ENCODE peak calls at places on chromosomes 13 and 19, in seven cellular contexts. E is kidney epithelial cell, Z is fibroblast of pulmonary artery, B is ovary, O is left ventricle myocardium inferior, R is brain microvascular endothelial cell, T is tibial artery. S is an unnamed sample.

GRCh38 chr19:55058781-55059610 is 4.0 kb downstream of the RDH13 start:
- DNase-seq in R (no peak), O (no peak), Z (no peak), B (no peak), T (no peak), E (no peak), S (no peak)

GRCh38 chr19:39568604-39569003 is 28.6 kb upstream of the EID2 start:
- DNase-seq in Z (peak), T (no peak), E (no peak), B (no peak), O (no peak), R (peak), S (no peak)

GRCh38 chr13:37960427-37960826 is 90.9 kb upstream of the TRPC4 start:
- DNase-seq in R (no peak), Z (peak), B (no peak), E (no peak), O (no peak), T (no peak), S (peak)

GRCh38 chr19:5232798-5233505 is 107.7 kb downstream of the PTPRS start:
- DNase-seq in O (no peak), B (no peak), R (no peak), Z (no peak), T (no peak), E (no peak), S (no peak)

GRCh38 chr13:34506796-34507195 is 435.3 kb upstream of the NBEA start:
- DNase-seq in B (no peak), O (no peak), E (no peak), R (no peak), Z (no peak), T (no peak), S (no peak)

GRCh38 chr13:76522083-76522755 is 364.0 kb downstream of the KCTD12 start:
- DNase-seq in Z (peak), T (no peak), B (no peak), O (no peak), R (peak), E (no peak), S (peak)

GRCh38 chr19:6273701-6274601 is 5.8 kb downstream of the MLLT1 start:
- DNase-seq in R (peak), B (peak), T (peak), E (peak), Z (peak), O (peak), S (peak)

GRCh38 chr13:109715902-109716301 is 70.5 kb downstream of the IRS2 start:
- DNase-seq in R (peak), B (no peak), E (no peak), O (no peak), Z (peak), T (no peak), S (peak)

GRCh38 chr13:22757530-22758120 is 423.2 kb upstream of the SGCG start:
- DNase-seq in T (no peak), Z (peak), B (no peak), R (no peak), E (no peak), O (no peak), S (no peak)

GRCh38 chr13:46716821-46717220 is 80.1 kb downstream of the ESD start:
- DNase-seq in R (no peak), T (no peak), O (no peak), E (no peak), B (no peak), Z (no peak), S (no peak)

GRCh38 chr13:95480131-95480545 is 72.4 kb upstream of the CLDN10 start:
- DNase-seq in T (peak), R (no peak), E (no peak), O (peak), B (no peak), Z (peak), S (no peak)

GRCh38 chr13:98307744-98308524 is 130.9 kb upstream of the RNF113B start:
- DNase-seq in R (no peak), O (peak), B (peak), E (no peak), T (no peak), Z (peak), S (peak)

GRCh38 chr19:12777217-12778019 is 2.1 kb upstream of the HOOK2 start:
- DNase-seq in R (peak), B (peak), T (peak), Z (peak), E (no peak), O (peak), S (peak)

GRCh38 chr13:74836628-74837027 is 645.3 kb downstream of the TBC1D4 start:
- DNase-seq in E (no peak), T (no peak), R (no peak), Z (no peak), B (no peak), O (no peak), S (no peak)

GRCh38 chr19:41699231-41699967 is 9.0 kb upstream of the CEACAM5 start:
- DNase-seq in Z (no peak), T (peak), R (no peak), O (no peak), E (no peak), B (no peak), S (no peak)

GRCh38 chr19:1863308-1863637 is at the start of gene KLF16:
- DNase-seq in E (no peak), O (no peak), T (no peak), R (no peak), B (no peak), Z (no peak), S (no peak)

GRCh38 chr13:50189450-50189849 is 174.2 kb downstream of the KCNRG start:
- DNase-seq in O (no peak), B (no peak), R (no peak), Z (no peak), E (no peak), T (no peak), S (no peak)

GRCh38 chr13:76685938-76686337 is 200.3 kb downstream of the KCTD12 start:
- DNase-seq in B (no peak), O (no peak), Z (no peak), R (no peak), E (no peak), T (no peak), S (no peak)

GRCh38 chr13:71879129-71879535 is 12.1 kb upstream of the DACH1 start:
- DNase-seq in B (no peak), Z (peak), O (no peak), E (no peak), T (no peak), R (peak), S (no peak)

GRCh38 chr13:38463047-38463446 is 113.4 kb downstream of the UFM1 start:
- DNase-seq in E (no peak), T (no peak), R (no peak), O (no peak), B (no peak), Z (no peak), S (no peak)

GRCh38 chr19:37817180-37817911 is 38.0 kb upstream of the ZNF573 start:
- DNase-seq in R (peak), T (peak), B (peak), Z (peak), E (no peak), O (peak), S (peak)

GRCh38 chr19:33268162-33268991 is 34.0 kb downstream of the CEBPA start:
- DNase-seq in B (no peak), R (no peak), Z (no peak), E (no peak), O (no peak), T (no peak), S (no peak)

GRCh38 chr19:12425501-12426274 is 15.1 kb downstream of the ZNF443 start:
- DNase-seq in E (no peak), T (no peak), B (no peak), Z (no peak), O (no peak), R (no peak), S (no peak)

GRCh38 chr19:19399733-19400438 is 5.6 kb upstream of the GATAD2A start:
- DNase-seq in B (no peak), O (no peak), Z (peak), T (no peak), E (no peak), R (peak), S (peak)

GRCh38 chr19:47693903-47694302 is 19.3 kb upstream of the EHD2 start:
- DNase-seq in O (no peak), R (no peak), E (no peak), B (no peak), Z (no peak), T (no peak), S (no peak)

GRCh38 chr13:28047784-28048388 is 52.5 kb downstream of the FLT3 start:
- DNase-seq in R (peak), E (peak), Z (no peak), O (no peak), B (no peak), T (no peak), S (no peak)

GRCh38 chr19:27780367-27781065 is 1432.4 kb downstream of the UQCRFS1 start:
- DNase-seq in R (no peak), O (no peak), B (no peak), Z (no peak), E (no peak), T (no peak), S (no peak)
- H3K4me3 ChIP-seq in R (no peak), O (no peak), B (no peak), Z (no peak), E (no peak), T (no peak), S (no peak)

DNA sequence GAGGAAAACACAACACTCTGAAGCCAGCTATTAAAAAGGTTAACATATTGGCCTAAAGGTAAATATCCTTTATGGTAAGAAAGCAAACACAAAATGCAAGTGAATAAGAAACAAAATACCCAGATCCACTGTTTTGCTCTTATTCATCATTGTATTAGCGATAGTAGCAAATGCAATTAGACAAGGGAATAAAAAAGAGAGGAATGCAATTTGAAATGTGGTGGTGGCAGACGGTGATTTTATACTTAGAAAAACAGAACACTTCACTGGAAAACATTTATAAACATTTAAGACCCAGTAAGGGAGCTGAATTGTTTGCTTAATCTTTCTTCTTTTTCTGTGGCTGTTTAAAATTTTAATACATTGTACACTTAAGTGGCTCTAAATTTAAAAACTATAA is 17.2 kb upstream of the CYP4F2 start:
- DNase-seq in R (no peak), Z (no peak), E (no peak), T (no peak), B (no peak), O (no peak), S (no peak)
- TF ChIP-seq CTCF in R (no peak), Z (no peak), E (no peak), T (no peak), B (no peak), O (no peak), S (no peak)

GRCh38 chr13:23850134-23850533 is 39.1 kb downstream of the MIPEP start:
- DNase-seq in Z (no peak), R (no peak), T (no peak), E (no peak), B (no peak), O (no peak), S (no peak)

GRCh38 chr13:23849670-23850069 is 39.5 kb downstream of the MIPEP start:
- DNase-seq in R (no peak), B (no peak), Z (no peak), E (no peak), T (no peak), O (no peak), S (no peak)

GRCh38 chr13:23847545-23847944 is 41.7 kb downstream of the MIPEP start:
- DNase-seq in E (no peak), O (no peak), B (no peak), T (no peak), R (no peak), Z (no peak), S (no peak)

GRCh38 chr13:23848639-23849282 is 40.4 kb downstream of the MIPEP start:
- DNase-seq in B (no peak), T (no peak), Z (no peak), O (no peak), R (no peak), E (no peak), S (no peak)

DNA sequence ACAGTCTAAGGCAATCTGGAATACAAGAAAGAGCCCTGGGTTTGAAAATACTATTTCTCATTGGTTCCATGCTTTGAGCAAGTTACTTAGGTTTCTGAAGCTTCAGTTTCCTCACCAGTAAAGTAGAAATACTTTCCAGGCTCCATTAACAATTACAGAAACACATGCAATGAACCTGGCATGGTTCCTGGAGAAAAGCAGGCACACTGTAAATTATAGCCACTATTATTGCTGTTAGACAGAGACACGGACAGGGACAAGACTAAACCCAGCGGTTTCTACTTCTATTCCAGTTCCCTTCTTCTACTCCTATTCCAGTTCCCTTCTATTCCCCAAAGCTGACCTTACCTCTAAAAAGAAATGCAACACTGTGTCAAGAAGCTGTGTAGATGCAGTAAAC is 41.2 kb downstream of the MIPEP start:
- DNase-seq in E (no peak), B (no peak), R (no peak), O (no peak), Z (no peak), T (no peak), S (no peak)
- H3K4me3 ChIP-seq in E (no peak), B (no peak), R (no peak), O (no peak), Z (no peak), T (no peak), S (no peak)

DNA sequence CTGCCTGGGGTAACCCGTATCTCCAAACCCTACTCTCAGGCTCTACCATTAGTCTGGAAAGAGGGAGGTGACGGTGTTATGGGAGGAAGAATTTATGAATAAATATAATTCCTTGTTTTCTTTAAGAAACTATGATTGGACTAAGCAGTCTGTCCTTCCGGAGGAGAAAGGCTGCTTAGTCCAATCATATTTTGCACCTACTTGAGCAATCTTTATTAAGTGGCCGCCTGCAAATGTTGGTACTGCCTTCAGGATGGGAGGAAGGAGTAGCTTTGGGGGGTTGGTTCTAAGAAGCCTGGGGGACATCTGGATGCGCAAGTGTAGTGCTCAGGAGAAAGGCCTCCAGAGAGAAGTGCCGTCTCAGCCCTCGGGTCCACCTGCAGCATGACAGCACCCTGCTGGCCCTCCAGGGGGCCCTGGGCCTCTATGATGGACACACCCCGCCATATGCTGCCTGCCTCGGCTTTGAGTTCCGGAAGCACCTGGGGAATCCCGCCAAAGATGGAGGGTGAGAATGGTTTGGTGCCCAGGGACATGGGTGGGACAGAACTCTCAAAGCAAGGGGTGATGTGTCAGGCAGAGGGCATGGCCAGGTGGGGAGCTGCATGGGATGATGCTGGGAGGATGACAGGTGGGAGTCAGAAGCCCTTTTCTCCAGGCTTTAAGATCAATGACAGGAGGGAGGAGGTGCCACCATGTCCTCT is 4.0 kb downstream of the ACP4 start:
- DNase-seq in T (no peak), O (no peak), Z (no peak), R (no peak), E (no peak), B (no peak), S (peak)
- TF ChIP-seq CTCF in T (no peak), O (no peak), Z (no peak), R (peak), E (peak), B (no peak), S (no peak)

DNA sequence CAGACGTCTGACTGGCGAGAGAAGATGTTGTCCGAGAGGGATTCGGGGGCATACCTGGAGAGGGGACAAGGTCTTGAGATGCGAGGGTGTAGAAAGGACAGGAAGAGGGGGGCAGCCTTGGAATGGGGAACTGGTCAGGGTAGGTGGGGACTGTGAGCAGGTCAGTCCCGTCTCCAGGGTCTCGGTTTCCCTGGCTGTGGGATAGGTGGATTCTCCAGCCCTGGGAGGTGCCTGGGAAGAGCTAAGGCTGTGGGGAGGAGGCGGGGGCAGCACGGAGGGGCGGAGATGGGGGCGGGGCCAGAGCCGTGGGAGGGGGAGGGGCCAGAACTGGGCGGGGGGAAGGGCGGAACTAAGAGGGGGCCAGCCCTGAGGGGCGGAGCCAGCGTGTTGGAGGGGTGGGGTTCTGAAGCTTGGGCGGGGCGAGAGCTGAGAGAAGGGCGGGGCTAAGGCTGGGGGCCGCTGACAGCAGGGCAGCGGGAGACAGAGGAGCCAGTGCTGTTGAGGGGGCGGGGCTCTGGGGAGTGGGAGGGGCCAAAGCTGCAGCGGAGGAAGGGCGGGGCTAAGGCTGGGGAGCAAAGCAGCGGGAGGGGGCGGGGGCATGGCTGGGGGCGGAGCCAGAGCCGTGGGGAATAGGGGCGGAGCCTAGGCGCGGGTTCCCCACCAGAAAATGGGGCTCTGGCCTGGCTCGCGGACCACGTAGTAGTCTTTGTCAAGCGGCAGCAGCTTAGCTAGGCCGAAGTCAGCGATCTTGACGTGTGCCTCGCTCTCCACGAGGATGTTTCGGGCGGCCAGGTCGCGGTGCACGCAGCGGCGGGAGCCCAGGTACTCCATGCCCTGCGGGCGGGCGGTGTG is 9.5 kb upstream of the INSL3 start:
- DNase-seq in O (no peak), T (no peak), R (peak), Z (peak), E (peak), B (peak), S (peak)
- H3K4me3 ChIP-seq in O (peak), T (no peak), R (peak), Z (peak), E (peak), B (peak), S (peak)

GRCh38 chr13:30679483-30680330 is 55.6 kb upstream of the ALOX5AP start:
- DNase-seq in T (no peak), R (peak), B (no peak), E (no peak), O (no peak), Z (peak), S (no peak)
- TF ChIP-seq CTCF in T (peak), R (peak), B (no peak), E (peak), O (peak), Z (peak), S (peak)

DNA sequence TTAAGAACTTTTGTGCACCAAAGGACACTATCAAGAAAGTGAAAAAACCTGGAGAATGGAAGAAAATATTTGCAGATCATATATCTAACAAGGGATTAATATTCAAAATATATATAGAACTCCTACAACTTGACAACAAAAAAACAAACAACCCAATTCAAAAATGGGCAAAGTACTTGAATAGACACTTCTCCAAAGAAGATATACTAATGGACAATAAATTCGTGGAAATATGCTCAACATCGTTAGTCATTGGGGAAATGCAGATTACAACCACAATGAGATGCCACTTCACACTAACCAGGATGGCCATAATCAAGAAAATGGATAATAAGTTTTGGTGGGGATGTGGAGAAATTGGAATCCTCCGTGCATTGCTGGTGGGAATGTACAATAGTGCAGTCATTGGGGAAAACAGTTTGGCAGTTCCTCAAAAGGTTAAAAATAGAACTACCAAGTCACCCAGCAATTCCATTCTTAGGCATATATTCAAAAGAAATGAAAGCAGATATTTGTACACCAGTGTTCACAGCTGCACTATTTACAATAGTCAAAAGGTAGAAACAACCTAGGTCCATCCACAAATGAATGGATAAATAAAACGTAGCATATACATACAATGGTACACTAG is 2.2 kb upstream of the LSR start:
- DNase-seq in R (no peak), O (no peak), Z (no peak), B (no peak), E (no peak), T (no peak), S (no peak)
- H3K4me3 ChIP-seq in R (no peak), O (no peak), Z (no peak), B (no peak), E (no peak), T (no peak), S (no peak)

S was measured in foreskin fibroblast.